ENCODE peak calls at places on chromosomes 4 and X, in nine cellular contexts. C, O, E, I, T, X, H, R and U are unnamed samples.
A peak's percentile ranks its signal among the peaks of the same experiment; 100 is the strongest.

GRCh38 chr4:83364312-83364711 is 29.7 kb upstream of the HPSE start:
- DNase-seq in C (peak; percentile 80), O (no peak), E (no peak), I (no peak), T (no peak), X (no peak), H (no peak), R (no peak), U (no peak)

GRCh38 chrX:3345281-3346081 is 971 bp downstream of the MXRA5 start:
- DNase-seq in C (peak; percentile 63), O (peak; percentile 40), E (peak; percentile 58), I (no peak), T (peak; percentile 79), X (peak; percentile 20), H (no peak), R (no peak), U (no peak)

GRCh38 chr4:184746532-184746870 is 12.6 kb upstream of the CENPU start:
- DNase-seq in C (peak; percentile 84), O (peak; percentile 62), E (peak; percentile 76), I (no peak), T (no peak), X (peak; percentile 80), H (no peak), R (no peak), U (no peak)

GRCh38 chr4:113349400-113349799 is 299.9 kb downstream of the ANK2 start:
- DNase-seq in C (no peak), O (no peak), E (no peak), I (no peak), T (no peak), X (no peak), H (no peak), R (no peak), U (no peak)

GRCh38 chr4:32136081-32136787 is 1416.1 kb downstream of the PCDH7 start:
- DNase-seq in C (peak; percentile 96), O (no peak), E (no peak), I (no peak), T (no peak), X (no peak), H (no peak), R (peak; percentile 81), U (no peak)

GRCh38 chrX:18885317-18886004 is 98.5 kb downstream of the PHKA2 start:
- DNase-seq in C (no peak), O (no peak), E (no peak), I (no peak), T (no peak), X (no peak), H (peak; percentile 2), R (no peak), U (no peak)

GRCh38 chr4:8440491-8441311 is at the start of the genes ACOX3 and TRMT44:
- DNase-seq in C (peak; percentile 94), O (peak; percentile 96), E (peak; percentile 96), I (peak; percentile 87), T (peak; percentile 94), X (peak; percentile 91), H (peak; percentile 98), R (peak; percentile 40), U (peak; percentile 98)

GRCh38 chr4:108834167-108834566 is 71.3 kb upstream of the ETNPPL start:
- DNase-seq in C (peak; percentile 88), O (no peak), E (no peak), I (no peak), T (no peak), X (no peak), H (no peak), R (peak; percentile 57), U (no peak)

GRCh38 chr4:69759189-69759604 is 1.2 kb downstream of the SULT1B1 start:
- DNase-seq in C (no peak), O (no peak), E (no peak), I (no peak), T (no peak), X (no peak), H (no peak), R (no peak), U (no peak)

GRCh38 chrX:123731258-123731986 is 1.4 kb downstream of the THOC2 start:
- DNase-seq in C (no peak), O (peak; percentile 39), E (no peak), I (peak; percentile 20), T (no peak), X (no peak), H (no peak), R (no peak), U (peak; percentile 40)

GRCh38 chrX:78104447-78105176 is 564 bp downstream of the PGK1 start:
- DNase-seq in C (peak; percentile 46), O (peak; percentile 46), E (peak; percentile 57), I (peak; percentile 56), T (no peak), X (peak; percentile 57), H (no peak), R (no peak), U (peak; percentile 80)

GRCh38 chrX:17542123-17542522 is 167.1 kb downstream of the NHS start:
- DNase-seq in C (no peak), O (no peak), E (peak; percentile 52), I (no peak), T (no peak), X (no peak), H (no peak), R (no peak), U (no peak)

GRCh38 chr4:78776031-78776728 is at the start of gene BMP2K:
- DNase-seq in C (peak; percentile 68), O (peak; percentile 84), E (peak; percentile 83), I (peak; percentile 88), T (peak; percentile 90), X (peak; percentile 66), H (peak; percentile 68), R (no peak), U (peak; percentile 76)

GRCh38 chr4:78774395-78774794 is 1.8 kb upstream of the BMP2K start:
- DNase-seq in C (no peak), O (no peak), E (no peak), I (peak; percentile 40), T (no peak), X (no peak), H (no peak), R (no peak), U (no peak)

GRCh38 chr4:78776729-78777555 is 792 bp downstream of the BMP2K start:
- DNase-seq in C (peak; percentile 80), O (peak; percentile 59), E (peak; percentile 39), I (peak; percentile 80), T (peak; percentile 60), X (peak; percentile 53), H (peak; percentile 25), R (no peak), U (peak; percentile 60)

GRCh38 chr4:78777556-78777900 is 1.4 kb downstream of the BMP2K start:
- DNase-seq in C (no peak), O (no peak), E (no peak), I (no peak), T (no peak), X (no peak), H (no peak), R (no peak), U (no peak)

DNA sequence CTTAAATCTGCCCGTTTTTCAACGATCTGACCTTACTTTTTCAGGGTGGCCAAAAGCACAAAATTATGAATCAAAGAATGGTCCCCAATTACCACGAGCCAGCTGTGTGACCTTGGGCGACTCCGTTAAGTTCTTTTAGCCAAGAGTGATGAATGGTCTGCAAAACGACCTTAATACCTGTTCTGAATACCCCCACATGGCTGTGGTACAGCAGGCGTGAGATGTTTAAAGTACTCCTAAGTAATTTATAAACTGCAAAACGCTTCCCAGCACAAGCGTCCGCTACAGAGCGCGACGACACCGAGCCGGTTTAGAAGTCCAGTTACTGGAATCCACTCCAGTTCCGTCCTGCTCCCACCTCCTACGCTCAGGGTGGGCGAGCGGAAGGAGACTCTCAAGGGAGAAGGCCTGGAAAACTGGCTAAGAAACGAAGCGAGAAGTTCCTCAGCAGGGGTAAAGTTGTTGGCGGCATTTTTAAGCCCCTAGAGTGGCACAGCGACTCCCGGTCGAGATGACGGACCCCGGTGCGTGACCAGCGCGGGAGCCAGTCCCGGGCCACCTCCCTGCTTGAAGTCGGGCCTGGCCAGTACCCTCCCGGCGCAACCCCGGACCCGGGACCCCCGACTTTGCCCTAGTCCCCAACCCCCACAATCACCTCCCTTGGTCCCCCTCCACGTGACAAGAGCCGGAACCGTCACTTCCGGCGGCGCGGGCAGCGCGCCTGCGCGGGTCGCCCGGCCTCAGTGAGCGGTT is 696 bp upstream of the BMP2K start:
- DNase-seq in C (peak; percentile 72), O (peak; percentile 89), E (peak; percentile 89), I (peak; percentile 89), T (peak; percentile 93), X (peak; percentile 87), H (peak; percentile 84), R (no peak), U (peak; percentile 93)
- TF ChIP-seq CTCF in C (no peak), O (no peak), E (no peak), I (no peak), T (no peak), X (no peak), H (no peak), R (no peak), U (no peak)

DNA sequence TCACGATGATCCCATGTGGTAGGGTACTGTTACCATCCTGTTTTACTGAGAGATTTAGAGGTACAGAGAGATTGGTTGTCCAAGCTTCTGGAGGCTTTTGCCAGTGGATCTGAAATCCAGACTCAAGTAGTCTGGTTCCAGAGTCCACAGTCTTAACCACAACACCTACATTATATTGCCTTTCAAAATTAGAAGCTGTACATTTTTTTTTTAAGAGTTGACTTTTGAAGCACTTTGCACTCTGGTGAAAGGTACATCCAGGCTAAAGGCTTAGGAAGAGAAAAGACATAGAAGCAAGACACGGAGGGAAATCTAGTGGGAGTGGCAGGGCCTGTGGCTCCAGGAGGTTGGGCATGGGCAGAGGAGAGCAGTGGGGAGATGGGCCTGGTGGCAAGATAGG is 122.1 kb downstream of the AFF1 start:
- DNase-seq in C (no peak), O (no peak), E (no peak), I (no peak), T (no peak), X (no peak), H (no peak), R (no peak), U (no peak)
- H3K27ac ChIP-seq in C (no peak overlapping the region), O (no peak overlapping the region), E (no peak overlapping the region), I (no peak overlapping the region), T (peak overlapping the region; percentile 80), X (peak overlapping the region; percentile 79), H (no peak overlapping the region), R (no peak overlapping the region), U (peak overlapping the region; percentile 63)

DNA sequence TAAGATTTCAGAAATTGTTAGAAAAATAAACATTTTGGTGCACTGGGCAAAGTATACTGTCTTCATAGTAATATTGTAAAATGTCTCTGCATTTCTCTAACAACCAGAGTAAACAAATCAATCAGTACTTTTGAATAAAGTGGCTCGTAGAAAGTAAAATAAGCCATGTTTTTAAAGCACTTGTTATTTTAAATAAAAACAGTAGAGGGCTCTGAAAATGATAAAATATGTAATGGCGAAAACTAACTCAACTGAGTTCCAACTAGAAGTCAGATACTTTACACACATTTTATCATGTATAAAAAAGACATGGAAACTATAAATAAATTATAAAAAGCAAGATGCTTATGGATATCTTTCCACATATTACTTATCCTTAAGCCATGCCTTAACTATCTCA is 1134.4 kb downstream of the PDHA2 start:
- DNase-seq in C (no peak), O (no peak), E (no peak), I (no peak), T (no peak), X (no peak), H (no peak), R (no peak), U (no peak)
- TF ChIP-seq CTCF in C (no peak), O (no peak), E (no peak), I (peak; percentile 24), T (no peak), X (no peak), H (no peak), R (no peak), U (no peak)

GRCh38 chrX:95974885-95975284 is 709.8 kb upstream of the DIAPH2 start:
- DNase-seq in C (no peak), O (no peak), E (no peak), I (no peak), T (no peak), X (no peak), H (no peak), R (no peak), U (no peak)
- H3K27ac ChIP-seq in C (no peak overlapping the region), O (no peak overlapping the region), E (no peak overlapping the region), I (no peak overlapping the region), T (no peak overlapping the region), X (no peak overlapping the region), H (no peak overlapping the region), R (no peak overlapping the region), U (no peak overlapping the region)